ENCODE peak calls at places on chromosomes 2 and 18, in six cellular contexts. U, D, M, Q, X and I are unnamed samples.

GRCh38 chr2:240618776-240619175 is 6.5 kb upstream of the GPR35 start:
- DNase-seq in U (no peak), D (no peak), M (no peak), Q (no peak), X (no peak), I (no peak)

GRCh38 chr18:37328946-37329719 is 236.5 kb downstream of the CELF4 start:
- DNase-seq in U (no peak), D (no peak), M (no peak), Q (no peak), X (no peak), I (no peak)

GRCh38 chr2:56522605-56523089 is 338.9 kb downstream of the CCDC85A start:
- DNase-seq in U (no peak), D (no peak), M (no peak), Q (peak; percentile 42), X (no peak), I (peak; percentile 50)

GRCh38 chr2:25090801-25091200 is 48.9 kb downstream of the EFR3B start:
- DNase-seq in U (no peak), D (no peak), M (no peak), Q (no peak), X (no peak), I (no peak)

GRCh38 chr18:31410716-31411483 is 34.3 kb downstream of the DSG4 start:
- DNase-seq in U (no peak), D (no peak), M (no peak), Q (no peak), X (no peak), I (no peak)

GRCh38 chr2:159226059-159226461 is 60.4 kb downstream of the WDSUB1 start:
- DNase-seq in U (no peak), D (no peak), M (no peak), Q (no peak), X (no peak), I (no peak)

GRCh38 chr2:73588177-73588576 is 54.0 kb downstream of the NAT8 start:
- DNase-seq in U (no peak), D (no peak), M (no peak), Q (no peak), X (no peak), I (no peak)

GRCh38 chr2:240571314-240571973 is 3.2 kb downstream of the RNPEPL1 start:
- DNase-seq in U (no peak), D (no peak), M (no peak), Q (peak; percentile 15), X (peak; percentile 4), I (no peak)

GRCh38 chr18:53380063-53380639 is 844.3 kb downstream of the MBD2 start:
- DNase-seq in U (no peak), D (no peak), M (no peak), Q (no peak), X (no peak), I (no peak)

GRCh38 chr2:70132244-70133126 is 45.2 kb downstream of the PCBP1 start:
- DNase-seq in U (no peak), D (no peak), M (no peak), Q (no peak), X (peak; percentile 47), I (peak; percentile 55)

GRCh38 chr2:213766465-213766891 is 482.2 kb downstream of the SPAG16 start:
- DNase-seq in U (no peak), D (no peak), M (no peak), Q (no peak), X (no peak), I (no peak)

GRCh38 chr2:76558157-76558556 is 847.4 kb upstream of the GCFC2 start:
- DNase-seq in U (no peak), D (no peak), M (no peak), Q (no peak), X (no peak), I (no peak)

GRCh38 chr2:113707106-113707505 is 49.3 kb downstream of the SLC35F5 start:
- DNase-seq in U (no peak), D (no peak), M (no peak), Q (no peak), X (no peak), I (no peak)

GRCh38 chr2:231715988-231716616 is 7.8 kb downstream of the PTMA start:
- DNase-seq in U (no peak), D (no peak), M (no peak), Q (no peak), X (no peak), I (no peak)

GRCh38 chr18:38931754-38932050 is 1366.1 kb upstream of the CELF4 start:
- DNase-seq in U (no peak), D (no peak), M (no peak), Q (no peak), X (no peak), I (no peak)

GRCh38 chr18:48698707-48699106 is 159.9 kb downstream of the CTIF start:
- DNase-seq in U (no peak), D (no peak), M (no peak), Q (peak; percentile 1), X (no peak), I (no peak)

GRCh38 chr18:45212186-45213039 is 402.9 kb upstream of the SLC14A2 start:
- DNase-seq in U (peak; percentile 66), D (peak; percentile 72), M (peak; percentile 61), Q (peak; percentile 74), X (peak; percentile 89), I (peak; percentile 90)

GRCh38 chr2:117942958-117943672 is 70.8 kb downstream of the CCDC93 start:
- DNase-seq in U (no peak), D (no peak), M (no peak), Q (no peak), X (no peak), I (no peak)

GRCh38 chr2:71923887-71924533 is 223.7 kb downstream of the CYP26B1 start:
- DNase-seq in U (no peak), D (no peak), M (peak; percentile 72), Q (peak; percentile 59), X (peak; percentile 73), I (peak; percentile 65)

GRCh38 chr2:9965119-9965822 is 13.8 kb downstream of the GRHL1 start:
- DNase-seq in U (no peak), D (no peak), M (no peak), Q (no peak), X (no peak), I (no peak)

GRCh38 chr2:118185210-118186109 is 97.2 kb downstream of the INSIG2 start:
- DNase-seq in U (peak; percentile 48), D (peak; percentile 59), M (no peak), Q (peak; percentile 81), X (peak; percentile 58), I (peak; percentile 69)

GRCh38 chr2:181305151-181306123 is 151.7 kb upstream of the ITGA4 start:
- DNase-seq in U (no peak), D (no peak), M (no peak), Q (no peak), X (peak; percentile 51), I (peak; percentile 6)
- TF ChIP-seq POLR2A in U (no peak), D (no peak), M (no peak), Q (no peak), X (peak; percentile 18), I (no peak)

GRCh38 chr2:218720048-218721041 is 9.7 kb downstream of the TTLL4 start:
- DNase-seq in U (no peak), D (no peak), M (no peak), Q (no peak), X (no peak), I (no peak)

GRCh38 chr2:218719457-218719856 is 8.8 kb downstream of the TTLL4 start:
- DNase-seq in U (no peak), D (no peak), M (no peak), Q (no peak), X (no peak), I (no peak)

GRCh38 chr2:218716070-218716469 is 5.4 kb downstream of the TTLL4 start:
- DNase-seq in U (no peak), D (no peak), M (no peak), Q (no peak), X (no peak), I (no peak)

GRCh38 chr2:218718058-218718457 is 7.4 kb downstream of the TTLL4 start:
- DNase-seq in U (no peak), D (no peak), M (no peak), Q (no peak), X (no peak), I (no peak)

GRCh38 chr2:218717262-218717661 is 6.6 kb downstream of the TTLL4 start:
- DNase-seq in U (no peak), D (no peak), M (no peak), Q (no peak), X (no peak), I (no peak)
- H3K27ac ChIP-seq in U (peak overlapping the region; percentile 11), D (no peak overlapping the region), M (no peak overlapping the region), Q (no peak overlapping the region), X (peak overlapping the region; percentile 57), I (peak overlapping the region; percentile 42)

DNA sequence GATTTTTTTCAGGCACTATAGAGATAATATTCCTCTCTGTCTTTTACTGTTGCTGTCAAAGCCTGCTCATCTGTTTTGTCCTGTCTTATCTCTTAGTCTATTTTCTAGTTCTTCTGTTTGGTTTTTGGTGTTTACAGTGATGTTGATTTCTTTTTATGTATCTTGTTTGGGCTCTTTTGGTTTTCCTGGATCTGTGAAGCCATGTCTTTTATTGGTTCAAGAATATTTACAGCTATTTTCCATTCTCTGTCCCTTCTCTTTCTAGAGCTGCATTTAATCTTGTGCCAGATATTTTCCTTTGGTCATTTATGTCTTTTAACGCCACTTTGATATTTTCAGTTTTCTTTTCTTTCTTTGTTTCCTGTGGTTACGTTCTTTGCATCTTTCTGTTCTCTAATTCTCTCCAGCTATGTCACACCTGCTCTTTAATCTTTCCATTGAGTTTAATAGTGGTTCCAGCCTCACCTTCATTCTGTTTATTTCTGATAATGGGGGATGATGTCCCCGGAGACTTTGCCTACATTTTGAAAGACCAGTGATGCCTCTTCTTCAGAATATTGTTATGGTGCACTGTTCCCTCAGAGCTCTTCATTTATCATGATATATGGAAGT is 32.0 kb downstream of the SMCHD1 start:
- DNase-seq in U (no peak), D (no peak), M (no peak), Q (no peak), X (no peak), I (no peak)
- TF ChIP-seq CTCF in U (no peak), D (no peak), M (no peak), Q (no peak), X (no peak), I (no peak)

DNA sequence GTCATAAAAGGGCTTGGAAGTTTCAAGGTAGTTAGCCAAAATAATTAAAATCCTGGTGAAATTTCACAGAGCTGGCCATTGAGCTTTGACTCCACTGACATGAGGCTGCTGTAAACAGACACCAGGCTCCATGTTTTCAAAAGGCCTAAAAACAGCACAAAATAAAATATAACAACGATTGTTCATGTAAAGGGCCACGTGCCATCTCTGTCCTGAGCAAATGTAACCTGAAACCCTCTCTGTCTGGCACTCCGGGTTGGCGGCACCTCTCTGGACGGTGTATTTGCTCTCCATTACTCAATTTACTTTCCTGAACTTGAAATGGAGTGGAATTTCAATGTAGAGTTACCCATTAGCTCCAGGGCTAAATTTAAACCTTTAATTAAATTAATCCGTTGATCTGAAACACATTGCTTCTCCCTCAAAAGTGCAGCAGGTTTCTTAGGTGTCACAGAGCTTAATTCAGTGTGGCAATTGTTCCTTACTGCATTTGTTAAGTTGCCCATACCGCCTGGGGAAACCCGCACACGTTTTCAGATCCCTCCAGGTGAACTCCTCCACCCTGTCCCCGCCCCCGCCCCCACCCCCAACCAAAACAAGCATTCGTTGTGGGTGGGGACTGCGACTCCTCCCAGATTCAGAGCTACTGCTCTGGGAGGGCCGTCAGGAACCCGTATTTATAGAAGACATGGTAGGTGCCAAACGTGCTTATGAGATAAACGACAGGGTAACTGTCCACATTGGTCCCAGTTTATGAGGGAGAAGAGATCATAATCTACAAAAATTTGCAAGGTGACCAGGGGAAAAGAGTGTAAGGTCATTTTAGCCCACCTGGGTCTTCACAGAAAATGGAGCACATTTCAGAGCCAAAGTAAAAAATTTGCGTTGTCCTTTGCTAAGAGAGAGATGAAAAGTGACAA is 1.2 kb upstream of the CABLES1 start:
- DNase-seq in U (no peak), D (peak; percentile 68), M (peak; percentile 63), Q (peak; percentile 63), X (peak; percentile 69), I (peak; percentile 76)
- TF ChIP-seq POLR2A in U (no peak), D (no peak), M (peak; percentile 65), Q (peak; percentile 56), X (no peak), I (no peak)